ENCODE peak calls at places on chromosomes 5 and 9, in four cellular contexts. J is choroid plexus epithelial cell, I is cardiac muscle cell, P is GM12878. C is an unnamed sample.

GRCh38 chr9:90895786-90896185 is 94.2 kb downstream of the SYK start:
- DNase-seq in I (no peak), J (no peak), P (no peak), C (no peak)

GRCh38 chr9:89619739-89620138 is 14.9 kb downstream of the GADD45G start:
- DNase-seq in J (no peak), I (no peak), P (no peak), C (no peak)

GRCh38 chr5:34656001-34656699 is at the start of gene RAI14:
- DNase-seq in I (peak), J (peak), P (no peak), C (no peak)

GRCh38 chr9:35226685-35227084 is 64.9 kb downstream of the UNC13B start:
- DNase-seq in I (no peak), J (no peak), P (no peak), C (no peak)

GRCh38 chr9:13205824-13206223 is 73.7 kb downstream of the MPDZ start:
- DNase-seq in J (peak), I (peak), P (no peak), C (no peak)

GRCh38 chr9:109815366-109815947 is 35.5 kb downstream of the PALM2AKAP2 start:
- DNase-seq in P (no peak), J (peak), I (peak), C (no peak)

GRCh38 chr9:112006361-112007020 is 109.9 kb downstream of the UGCG start:
- DNase-seq in J (peak), P (no peak), I (no peak), C (no peak)

GRCh38 chr5:151295138-151295537 is 8.4 kb downstream of the SLC36A3 start:
- DNase-seq in P (no peak), I (peak), J (no peak), C (no peak)

GRCh38 chr5:150587016-150587415 is 53.4 kb upstream of the SYNPO start:
- DNase-seq in P (no peak), J (no peak), I (no peak), C (no peak)

GRCh38 chr5:95818181-95819147 is 4.1 kb downstream of the GLRX start:
- DNase-seq in P (no peak), I (no peak), J (no peak), C (no peak)

GRCh38 chr5:45696206-45696836 is at the start of gene HCN1:
- DNase-seq in J (peak), I (peak), P (no peak), C (peak)

GRCh38 chr5:134902071-134902801 is 2.7 kb upstream of the PCBD2 start:
- DNase-seq in J (no peak), P (peak), I (no peak), C (no peak)

GRCh38 chr5:137501846-137502406 is 2.8 kb upstream of the SPOCK1 start:
- DNase-seq in J (no peak), P (no peak), I (no peak), C (no peak)

GRCh38 chr5:151740958-151741373 is 17.5 kb downstream of the ATOX1 start:
- DNase-seq in J (peak), I (peak), P (no peak), C (no peak)

GRCh38 chr5:55638455-55638854 is 73.7 kb downstream of the SLC38A9 start:
- DNase-seq in I (peak), J (peak), P (no peak), C (no peak)

GRCh38 chr5:38515648-38516047 is 40.8 kb downstream of the LIFR start:
- DNase-seq in P (no peak), I (peak), J (peak), C (no peak)

GRCh38 chr9:119453980-119454379 is 84.7 kb upstream of the BRINP1 start:
- DNase-seq in I (no peak), J (no peak), P (no peak), C (no peak)

GRCh38 chr5:135318924-135319323 is 80.1 kb downstream of the MACROH2A1 start:
- DNase-seq in P (no peak), I (no peak), J (no peak), C (no peak)

GRCh38 chr5:37400501-37400900 is 21.4 kb downstream of the WDR70 start:
- DNase-seq in P (no peak), I (no peak), J (peak), C (no peak)

GRCh38 chr5:110054240-110054639 is 364.5 kb downstream of the MAN2A1 start:
- DNase-seq in I (peak), J (peak), P (peak), C (peak)

GRCh38 chr5:159442210-159442850 is 112.0 kb upstream of the IL12B start:
- DNase-seq in P (no peak), I (no peak), J (no peak), C (no peak)

GRCh38 chr9:70552561-70552960 is 138.1 kb upstream of the KLF9 start:
- DNase-seq in J (no peak), I (no peak), P (no peak), C (no peak)

GRCh38 chr5:72324186-72324825 is 4.1 kb downstream of the PTCD2 start:
- DNase-seq in I (no peak), P (no peak), J (no peak), C (no peak)

DNA sequence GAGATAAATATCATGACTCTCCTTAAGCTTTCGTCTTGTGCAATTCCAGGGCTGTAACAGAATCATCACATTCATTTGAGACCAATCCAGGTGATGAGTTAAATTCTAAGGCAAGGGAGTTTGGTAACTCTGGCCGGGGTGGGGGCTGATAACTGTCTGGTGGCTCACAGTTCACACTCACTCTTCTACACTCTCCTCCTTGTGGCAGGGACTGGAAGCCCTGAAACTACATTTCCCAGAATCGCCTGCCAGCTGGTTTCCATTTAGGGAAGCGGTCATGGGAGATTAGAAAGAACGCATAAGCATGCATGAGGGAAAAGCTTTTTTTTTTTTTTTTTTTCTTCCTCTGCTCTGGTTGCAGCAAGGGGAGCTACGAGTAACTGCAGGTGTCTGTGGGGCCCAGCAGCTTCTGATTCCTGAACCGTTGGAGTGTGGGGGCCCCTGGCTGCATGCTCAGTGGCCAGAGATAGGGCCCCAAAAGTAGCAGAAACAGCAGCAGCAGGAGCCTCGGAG is 154.8 kb upstream of the TBC1D2 start:
- DNase-seq in J (peak), P (no peak), I (peak), C (peak)
- H3K4me3 ChIP-seq in J (no peak), P (no peak), I (no peak), C (no peak)

DNA sequence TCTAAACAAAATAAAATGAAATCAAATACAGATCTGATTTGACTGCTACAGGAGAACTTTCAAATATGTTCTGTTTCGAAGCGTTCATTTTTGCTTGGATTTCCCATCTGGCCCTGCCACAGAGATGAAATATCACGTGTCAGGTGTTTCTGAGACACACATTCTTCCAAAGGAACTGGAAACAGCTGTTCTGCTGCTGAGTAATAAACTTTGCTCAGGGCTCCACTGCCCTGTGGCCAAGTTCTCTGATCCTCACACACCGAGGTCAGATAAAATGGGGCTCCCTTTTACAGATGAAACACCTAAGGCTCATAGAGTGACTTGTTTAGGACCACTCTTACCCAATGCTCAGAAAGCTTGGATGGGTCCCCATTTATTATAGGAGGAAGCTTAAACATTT is 42.5 kb downstream of the FRMPD1 start:
- DNase-seq in J (peak), P (no peak), I (no peak), C (peak)
- H3K4me3 ChIP-seq in J (no peak), P (no peak), I (no peak), C (no peak)

GRCh38 chr5:157571357-157571827 is 4.2 kb downstream of the ADAM19 start:
- DNase-seq in P (peak), J (peak), I (peak), C (no peak)
- H3K4me3 ChIP-seq in P (peak), J (no peak), I (no peak), C (no peak)

GRCh38 chr9:129836342-129837007 is 1.2 kb downstream of the USP20 start:
- DNase-seq in I (no peak), J (no peak), P (no peak), C (no peak)
- H3K4me3 ChIP-seq in I (peak), J (peak), P (peak), C (peak)

GRCh38 chr9:126965077-126965476 is 50.5 kb downstream of the RALGPS1 start:
- DNase-seq in I (peak), P (no peak), J (no peak), C (no peak)
- H3K4me3 ChIP-seq in I (no peak), P (no peak), J (no peak), C (no peak)

DNA sequence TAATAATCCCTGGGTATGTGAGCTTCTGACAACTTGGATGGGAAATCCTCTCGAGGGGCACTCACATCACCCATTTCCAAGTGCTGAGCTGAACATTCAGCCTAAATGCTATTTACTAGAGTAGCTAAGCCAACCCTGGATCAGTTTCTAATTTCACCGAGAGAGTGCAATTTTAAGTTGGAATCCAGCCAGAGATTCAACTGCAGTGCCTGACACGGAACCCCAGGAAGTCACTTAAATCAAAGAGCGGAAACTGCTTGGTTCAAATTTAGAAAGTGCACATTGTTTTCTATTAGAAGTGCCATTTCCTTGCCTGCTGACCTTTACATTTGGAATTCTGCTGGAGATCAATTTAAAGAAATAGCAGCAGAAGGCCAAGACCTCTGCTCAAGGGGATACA is 8.8 kb downstream of the SPRY4 start:
- DNase-seq in P (no peak), J (peak), I (peak), C (no peak)
- H3K4me3 ChIP-seq in P (peak), J (no peak), I (no peak), C (no peak)

GRCh38 chr9:136983167-136983566 is 374 bp downstream of the LCNL1 start:
- DNase-seq in I (no peak), P (no peak), J (peak), C (no peak)

GRCh38 chr9:136985853-136986252 is 3.1 kb downstream of the LCNL1 start:
- DNase-seq in J (no peak), P (no peak), I (no peak), C (no peak)

GRCh38 chr9:136983611-136984314 is 970 bp downstream of the LCNL1 start:
- DNase-seq in I (peak), P (no peak), J (peak), C (no peak)

GRCh38 chr9:136984464-136985026 is 1.8 kb downstream of the LCNL1 start:
- DNase-seq in I (no peak), P (no peak), J (peak), C (no peak)

DNA sequence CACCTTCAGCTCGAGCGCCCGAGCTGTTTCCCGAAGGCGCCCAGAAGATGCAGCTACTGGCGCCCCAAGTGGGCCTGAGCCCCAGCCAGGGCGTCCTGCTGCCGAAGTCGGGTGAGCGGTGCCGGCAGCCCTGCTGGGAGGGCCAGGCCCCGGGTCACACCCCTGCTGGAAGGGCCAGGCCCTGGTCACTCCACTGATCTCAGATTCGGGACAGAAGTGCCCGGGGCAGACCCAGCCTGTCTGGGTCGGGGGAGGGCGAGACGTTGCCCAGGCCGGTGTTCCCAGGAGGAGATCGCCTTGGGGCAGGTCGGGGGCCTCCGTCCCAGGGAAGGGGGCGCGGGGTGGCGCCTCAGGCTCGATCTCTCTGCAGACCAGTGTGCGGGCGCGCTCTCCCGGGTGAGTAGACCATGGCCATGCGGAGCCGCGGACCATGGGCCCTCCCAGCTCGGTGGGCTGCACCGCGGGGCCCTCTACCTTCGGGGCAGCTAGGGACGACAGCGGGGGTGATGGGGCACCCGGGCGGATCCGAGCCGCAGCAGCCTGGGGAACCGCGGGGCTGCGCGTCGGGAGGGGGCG is 2.3 kb downstream of the LCNL1 start:
- DNase-seq in J (peak), P (no peak), I (no peak), C (no peak)
- H3K4me3 ChIP-seq in J (no peak), P (no peak), I (no peak), C (no peak)

DNA sequence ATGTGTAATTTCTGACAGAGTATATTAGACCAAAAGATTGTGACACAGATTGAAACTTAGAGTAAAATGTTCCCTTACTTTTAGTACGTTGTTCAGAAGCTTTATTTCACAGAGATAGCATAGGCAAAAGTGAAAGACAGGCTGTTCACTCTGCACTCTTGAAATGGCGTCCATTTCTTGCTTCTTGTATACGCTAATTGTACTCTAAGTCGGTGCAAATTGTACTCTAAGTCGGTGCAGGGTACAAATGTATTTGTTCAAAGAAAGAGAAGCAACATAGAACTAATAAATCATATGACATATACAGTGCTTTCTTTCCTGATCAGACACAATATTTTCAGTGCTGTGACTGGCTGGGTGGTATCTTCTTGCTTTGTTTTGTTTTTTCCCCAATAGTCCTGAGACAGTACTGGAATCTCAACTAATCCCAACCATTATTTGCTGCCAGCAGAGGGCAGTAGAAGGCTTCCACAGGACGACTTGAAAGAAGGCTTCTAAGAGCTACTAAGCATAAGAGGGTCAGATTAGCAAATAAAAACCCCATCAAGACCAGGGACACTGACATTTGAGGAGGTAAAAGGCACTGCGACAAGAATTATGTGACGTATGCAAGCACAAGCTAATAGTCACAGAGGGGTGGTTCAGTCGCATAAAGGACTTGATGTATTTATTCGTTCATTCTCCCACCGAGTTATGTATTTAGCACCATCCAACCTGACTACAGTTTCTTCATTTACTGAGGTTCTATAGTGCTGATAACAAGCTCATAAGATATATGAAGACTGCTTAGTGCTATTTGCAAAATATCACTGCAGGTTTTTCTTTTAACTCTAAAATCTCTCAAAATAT is 831.8 kb downstream of the TAF11L14 start:
- DNase-seq in P (peak), I (peak), J (peak), C (no peak)
- H3K4me3 ChIP-seq in P (no peak), I (no peak), J (no peak), C (no peak)

DNA sequence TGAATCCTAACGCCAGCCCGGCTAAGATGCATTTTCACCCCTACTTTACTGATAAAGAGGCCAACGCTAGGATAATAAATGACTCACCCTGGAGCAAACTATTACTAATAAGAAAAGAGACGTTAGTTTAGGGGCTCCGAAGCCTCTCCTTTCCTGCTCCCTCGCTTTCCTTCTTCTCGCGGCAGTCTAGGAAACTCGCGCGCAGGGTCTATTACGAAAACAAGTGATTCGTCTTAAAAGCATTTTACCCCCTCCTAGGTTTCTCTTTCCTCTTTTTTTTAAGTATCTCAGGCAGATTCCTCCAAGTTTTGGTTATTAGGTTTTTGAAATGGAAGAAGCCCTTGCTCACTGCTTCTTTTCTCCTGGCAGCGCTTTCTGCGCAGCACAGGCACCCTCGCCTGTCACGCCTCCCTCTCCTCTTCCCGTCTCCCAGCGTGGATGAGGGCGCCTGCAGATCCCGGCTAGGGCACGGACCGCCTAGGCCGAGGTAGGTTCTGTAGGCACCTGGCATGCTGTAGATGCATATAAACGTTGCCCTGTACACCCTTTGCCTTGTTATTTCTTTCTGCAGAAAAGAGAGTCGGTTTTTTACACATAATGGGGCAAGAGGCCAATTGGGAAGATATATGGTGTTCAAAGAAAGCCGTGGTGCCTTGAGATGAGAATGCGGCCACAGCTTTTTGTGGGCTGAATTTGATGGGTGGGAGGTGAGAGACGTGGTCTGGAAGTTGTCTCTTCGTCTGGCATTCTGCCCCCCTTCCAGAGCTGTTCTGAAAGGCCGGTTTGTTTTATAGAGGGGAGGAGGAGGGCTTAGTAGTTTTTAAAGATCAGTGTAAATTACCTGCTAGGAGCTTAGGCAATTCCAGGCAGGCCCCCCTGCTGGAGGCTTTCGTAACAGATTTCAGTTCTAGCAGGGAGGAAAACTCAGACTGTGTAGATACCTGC is 981 bp downstream of the GCNT1 start:
- DNase-seq in P (no peak), J (peak), I (peak), C (no peak)
- H3K4me3 ChIP-seq in P (peak), J (peak), I (peak), C (peak)

GRCh38 chr9:18472435-18472834 is 1.5 kb upstream of the ADAMTSL1 start:
- DNase-seq in P (no peak), J (no peak), I (no peak), C (no peak)
- H3K4me3 ChIP-seq in P (no peak), J (no peak), I (peak), C (peak)

C was measured in HFF-Myc.